ENCODE peak calls at places on chromosomes 3 and 15, in six cellular contexts. H, R, Z, D, Q and K are unnamed samples.

GRCh38 chr15:41417418-41417811 is 520 bp downstream of the RTF1 start:
- DNase-seq in H (peak; percentile 8), R (peak; percentile 63), Z (no peak), D (peak; percentile 40), Q (no peak), K (no peak)

GRCh38 chr3:105907790-105908189 is 39.0 kb upstream of the CBLB start:
- DNase-seq in H (no peak), R (peak; percentile 12), Z (no peak), D (peak; percentile 34), Q (no peak), K (no peak)

GRCh38 chr3:121152573-121152972 is 244.6 kb downstream of the STXBP5L start:
- DNase-seq in H (peak; percentile 51), R (no peak), Z (no peak), D (peak; percentile 34), Q (no peak), K (no peak)

GRCh38 chr3:99126291-99126690 is 224.8 kb upstream of the DCBLD2 start:
- DNase-seq in H (no peak), R (no peak), Z (no peak), D (peak; percentile 56), Q (no peak), K (no peak)

GRCh38 chr3:171227333-171227732 is 200.8 kb upstream of the SLC2A2 start:
- DNase-seq in H (no peak), R (no peak), Z (no peak), D (no peak), Q (no peak), K (no peak)

GRCh38 chr3:94115482-94115881 is 52.6 kb downstream of the NSUN3 start:
- DNase-seq in H (peak; percentile 68), R (no peak), Z (no peak), D (peak; percentile 66), Q (no peak), K (no peak)

GRCh38 chr3:197135212-197135611 is 105.6 kb upstream of the MELTF start:
- DNase-seq in H (peak; percentile 9), R (no peak), Z (no peak), D (peak; percentile 39), Q (no peak), K (no peak)

GRCh38 chr3:127675651-127676391 is 3.1 kb downstream of the ABTB1 start:
- DNase-seq in H (no peak), R (no peak), Z (peak; percentile 62), D (no peak), Q (no peak), K (peak; percentile 14)

GRCh38 chr3:128068156-128068620 is 16.0 kb downstream of the SEC61A1 start:
- DNase-seq in H (peak; percentile 55), R (peak; percentile 58), Z (no peak), D (peak; percentile 66), Q (no peak), K (no peak)

GRCh38 chr3:98565237-98565643 is 28.2 kb downstream of the CPOX start:
- DNase-seq in H (peak; percentile 84), R (no peak), Z (no peak), D (no peak), Q (no peak), K (no peak)

GRCh38 chr15:85129881-85130280 is 148.2 kb downstream of the PDE8A start:
- DNase-seq in H (no peak), R (no peak), Z (no peak), D (no peak), Q (no peak), K (no peak)

GRCh38 chr3:126452213-126452612 is 23.5 kb downstream of the ZXDC start:
- DNase-seq in H (no peak), R (no peak), Z (no peak), D (no peak), Q (no peak), K (no peak)

GRCh38 chr3:125375950-125376679 is 990 bp upstream of the ZNF148 start:
- DNase-seq in H (peak; percentile 77), R (no peak), Z (no peak), D (no peak), Q (no peak), K (no peak)

GRCh38 chr3:32952369-32953067 is 1.1 kb downstream of the CCR4 start:
- DNase-seq in H (no peak), R (no peak), Z (no peak), D (no peak), Q (no peak), K (no peak)

GRCh38 chr3:124780767-124781485 is 50.7 kb downstream of the UMPS start:
- DNase-seq in H (no peak), R (no peak), Z (no peak), D (peak; percentile 65), Q (peak; percentile 95), K (no peak)

GRCh38 chr15:82613764-82614163 is 33.4 kb downstream of the CPEB1 start:
- DNase-seq in H (no peak), R (no peak), Z (no peak), D (no peak), Q (no peak), K (no peak)

DNA sequence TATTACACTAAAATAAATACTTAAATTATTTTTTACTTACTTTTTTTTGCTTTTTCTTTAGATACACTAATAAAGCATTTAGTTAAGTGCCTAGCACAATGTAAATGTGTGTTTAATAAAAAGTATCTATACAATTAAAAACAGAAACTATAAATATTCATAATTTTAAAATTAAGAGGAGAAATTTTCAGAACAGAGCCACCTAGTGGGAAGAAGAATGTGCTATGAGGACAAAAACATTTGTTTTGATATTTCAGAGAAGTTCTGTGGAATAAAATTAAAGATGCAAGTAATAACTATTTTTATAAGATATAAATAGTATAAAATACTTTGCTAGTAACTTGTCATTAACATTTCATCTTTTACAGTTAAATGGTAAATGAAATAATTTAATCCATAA is 33.6 kb upstream of the PLSCR5 start:
- DNase-seq in H (peak; percentile 36), R (no peak), Z (no peak), D (no peak), Q (no peak), K (no peak)
- TF ChIP-seq CTCF in H (peak; percentile 38), R (peak; percentile 27), Z (peak; percentile 75), D (peak; percentile 50), Q (peak; percentile 50), K (no peak)

GRCh38 chr15:31215490-31216209 is 111.0 kb upstream of the KLF13 start:
- DNase-seq in H (peak; percentile 62), R (peak; percentile 89), Z (peak; percentile 81), D (peak; percentile 58), Q (peak; percentile 77), K (peak; percentile 40)

GRCh38 chr15:31214864-31215489 is 111.7 kb upstream of the KLF13 start:
- DNase-seq in H (peak; percentile 6), R (no peak), Z (no peak), D (peak; percentile 48), Q (peak; percentile 77), K (no peak)

GRCh38 chr15:31212956-31213694 is 111.6 kb upstream of the TRPM1 start:
- DNase-seq in H (no peak), R (no peak), Z (peak; percentile 15), D (no peak), Q (no peak), K (no peak)

GRCh38 chr15:31212286-31212685 is 110.8 kb upstream of the TRPM1 start:
- DNase-seq in H (no peak), R (no peak), Z (no peak), D (no peak), Q (peak; percentile 59), K (no peak)

GRCh38 chr15:31214158-31214863 is 112.3 kb upstream of the KLF13 start:
- DNase-seq in H (no peak), R (no peak), Z (no peak), D (no peak), Q (no peak), K (no peak)
- TF ChIP-seq CTCF in H (no peak), R (no peak), Z (no peak), D (no peak), Q (no peak), K (no peak)

GRCh38 chr3:139561428-139561827 is 21.9 kb upstream of the RBP1 start:
- DNase-seq in H (no peak), R (no peak), Z (no peak), D (no peak), Q (no peak), K (no peak)

GRCh38 chr3:139561959-139562676 is 22.6 kb upstream of the RBP1 start:
- DNase-seq in H (peak; percentile 56), R (peak; percentile 34), Z (no peak), D (peak; percentile 39), Q (no peak), K (no peak)

GRCh38 chr3:139558351-139559170 is 19.0 kb upstream of the RBP1 start:
- DNase-seq in H (peak; percentile 18), R (no peak), Z (peak; percentile 20), D (no peak), Q (no peak), K (no peak)

GRCh38 chr3:139557041-139557440 is 17.5 kb upstream of the RBP1 start:
- DNase-seq in H (no peak), R (no peak), Z (peak; percentile 29), D (no peak), Q (no peak), K (no peak)

GRCh38 chr3:139559541-139559940 is 20.0 kb upstream of the RBP1 start:
- DNase-seq in H (peak; percentile 85), R (no peak), Z (peak; percentile 47), D (peak; percentile 40), Q (no peak), K (no peak)
- TF ChIP-seq CTCF in H (no peak), R (no peak), Z (no peak), D (no peak), Q (no peak), K (no peak)

GRCh38 chr3:195892355-195893120 is 15.8 kb downstream of the TNK2 start:
- DNase-seq in H (peak; percentile 56), R (no peak), Z (no peak), D (peak; percentile 87), Q (peak; percentile 77), K (no peak)
- TF ChIP-seq CTCF in H (no peak), R (no peak), Z (no peak), D (no peak), Q (no peak), K (no peak)

DNA sequence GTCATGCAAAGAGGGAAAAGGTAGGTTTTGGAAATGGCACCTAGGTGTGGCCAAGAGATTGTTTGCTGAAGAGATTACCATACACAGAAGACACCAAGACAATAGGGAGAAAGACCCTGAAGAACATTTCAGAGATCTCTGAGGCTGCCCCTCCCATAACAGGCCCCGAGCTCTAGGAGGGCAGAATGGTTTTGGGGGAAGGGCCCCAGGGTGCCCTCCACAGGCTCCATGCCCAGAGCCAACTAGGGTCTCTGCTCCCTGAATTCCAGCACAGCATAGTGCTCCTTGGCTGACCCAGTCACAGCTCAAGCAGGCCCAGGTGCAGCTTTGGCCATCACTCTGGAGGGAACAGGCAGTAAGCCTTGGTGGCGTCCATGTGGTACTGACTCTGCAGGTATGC is 163.9 kb downstream of the RAB11A start:
- DNase-seq in H (no peak), R (no peak), Z (no peak), D (no peak), Q (no peak), K (no peak)
- TF ChIP-seq CTCF in H (no peak), R (no peak), Z (no peak), D (no peak), Q (no peak), K (no peak)

GRCh38 chr3:129228891-129229585 is 20.4 kb upstream of the COPG1 start:
- DNase-seq in H (peak; percentile 85), R (no peak), Z (no peak), D (peak; percentile 86), Q (no peak), K (no peak)
- TF ChIP-seq CTCF in H (peak; percentile 35), R (no peak), Z (no peak), D (no peak), Q (peak; percentile 6), K (no peak)

DNA sequence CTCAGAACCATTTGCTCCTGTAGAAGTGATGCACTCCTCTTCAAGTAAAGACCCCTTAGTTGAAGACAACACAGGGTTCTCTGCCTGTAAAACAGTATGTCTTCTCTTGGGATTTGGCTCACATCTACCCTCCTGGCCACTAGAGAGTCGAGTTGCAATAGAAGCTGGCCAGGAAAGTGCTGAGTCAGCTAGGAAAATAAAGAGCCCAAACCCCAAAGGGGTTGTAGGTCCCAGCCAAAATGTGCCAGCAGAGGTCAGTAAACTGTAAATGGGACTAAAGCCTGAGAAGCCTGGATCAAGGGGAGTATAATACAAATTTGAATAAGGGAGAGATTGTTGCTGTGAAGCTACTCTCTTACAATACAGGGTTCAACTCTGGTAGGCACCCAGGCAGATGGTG is 37.2 kb upstream of the THBS1 start:
- DNase-seq in H (no peak), R (no peak), Z (no peak), D (peak; percentile 37), Q (peak; percentile 32), K (no peak)
- TF ChIP-seq CTCF in H (peak; percentile 22), R (no peak), Z (no peak), D (no peak), Q (no peak), K (no peak)